ENCODE peak calls at places on chromosomes 3 and 15, in eight cellular contexts. W, J, D, P, C, X, K and L are unnamed samples.

GRCh38 chr3:55923626-55924025 is 436.5 kb upstream of the WNT5A start:
- DNase-seq in W (no peak), J (no peak), D (no peak), P (no peak), C (no peak), X (no peak), K (no peak), L (no peak)

GRCh38 chr3:72065236-72065635 is 280.3 kb upstream of the PROK2 start:
- DNase-seq in W (no peak), J (no peak), D (no peak), P (no peak), C (no peak), X (no peak), K (no peak), L (no peak)

GRCh38 chr15:35112346-35112745 is 27.3 kb upstream of the NANOGP8 start:
- DNase-seq in W (no peak), J (no peak), D (no peak), P (no peak), C (no peak), X (no peak), K (no peak), L (no peak)

GRCh38 chr3:181629029-181629428 is 82.7 kb upstream of the SOX2 start:
- DNase-seq in W (no peak), J (no peak), D (no peak), P (no peak), C (no peak), X (no peak), K (no peak), L (peak; percentile 44)

GRCh38 chr15:100180921-100181320 is 160.9 kb downstream of the ADAMTS17 start:
- DNase-seq in W (no peak), J (no peak), D (no peak), P (no peak), C (no peak), X (no peak), K (no peak), L (no peak)

GRCh38 chr3:29156071-29156715 is 124.7 kb upstream of the RBMS3 start:
- DNase-seq in W (no peak), J (no peak), D (no peak), P (no peak), C (no peak), X (peak; percentile 86), K (no peak), L (peak; percentile 19)

GRCh38 chr3:9327578-9327977 is 35.3 kb upstream of the THUMPD3 start:
- DNase-seq in W (no peak), J (no peak), D (no peak), P (no peak), C (no peak), X (no peak), K (no peak), L (no peak)

GRCh38 chr3:38598791-38599190 is 50.7 kb downstream of the SCN5A start:
- DNase-seq in W (no peak), J (no peak), D (no peak), P (no peak), C (no peak), X (no peak), K (peak; percentile 59), L (no peak)

GRCh38 chr3:46763178-46763577 is 45.5 kb upstream of the PRSS50 start:
- DNase-seq in W (no peak), J (no peak), D (no peak), P (no peak), C (no peak), X (no peak), K (no peak), L (no peak)

GRCh38 chr3:125357032-125357658 is 18.0 kb downstream of the ZNF148 start:
- DNase-seq in W (peak; percentile 58), J (peak; percentile 62), D (no peak), P (peak; percentile 74), C (peak; percentile 29), X (no peak), K (peak; percentile 86), L (no peak)

GRCh38 chr3:149160754-149161289 is 31.4 kb downstream of the HPS3 start:
- DNase-seq in W (no peak), J (no peak), D (no peak), P (no peak), C (no peak), X (no peak), K (no peak), L (no peak)